ENCODE peak calls at places on chromosomes 2 and 18, in six cellular contexts. One of them, this sample, is unnamed.

GRCh38 chr2:31317387-31317786 is 83.4 kb downstream of the EHD3 start:
- DNase-seq in uterus: no peak
- DNase-seq in mesenchymal stem cell: no peak
- DNase-seq in esophagus squamous epithelium: no peak
- DNase-seq in gastrocnemius medialis: no peak
- DNase-seq in mammary epithelial cell: no peak
- DNase-seq in this sample: no peak

GRCh38 chr2:169928463-169928864 is 101.2 kb downstream of the UBR3 start:
- DNase-seq in uterus: no peak
- DNase-seq in mesenchymal stem cell: peak; percentile 62
- DNase-seq in esophagus squamous epithelium: no peak
- DNase-seq in gastrocnemius medialis: no peak
- DNase-seq in mammary epithelial cell: peak; percentile 5
- DNase-seq in this sample: peak; percentile 37

GRCh38 chr18:51188024-51188701 is 9.3 kb downstream of the MEX3C start:
- DNase-seq in uterus: no peak
- DNase-seq in mesenchymal stem cell: no peak
- DNase-seq in esophagus squamous epithelium: no peak
- DNase-seq in gastrocnemius medialis: no peak
- DNase-seq in mammary epithelial cell: peak; percentile 37
- DNase-seq in this sample: no peak

GRCh38 chr2:30708491-30709290 is 98.6 kb downstream of the CAPN13 start:
- DNase-seq in uterus: no peak
- DNase-seq in mesenchymal stem cell: no peak
- DNase-seq in esophagus squamous epithelium: no peak
- DNase-seq in gastrocnemius medialis: no peak
- DNase-seq in mammary epithelial cell: no peak
- DNase-seq in this sample: no peak

GRCh38 chr2:62144689-62145477 is 51.0 kb upstream of the B3GNT2 start:
- DNase-seq in uterus: no peak
- DNase-seq in mesenchymal stem cell: no peak
- DNase-seq in esophagus squamous epithelium: no peak
- DNase-seq in gastrocnemius medialis: no peak
- DNase-seq in mammary epithelial cell: no peak
- DNase-seq in this sample: no peak

GRCh38 chr2:172995323-172996244 is 80.1 kb upstream of the MAP3K20 start:
- DNase-seq in uterus: peak; percentile 55
- DNase-seq in mesenchymal stem cell: peak; percentile 93
- DNase-seq in esophagus squamous epithelium: no peak
- DNase-seq in gastrocnemius medialis: no peak
- DNase-seq in mammary epithelial cell: peak; percentile 78
- DNase-seq in this sample: no peak

GRCh38 chr2:122136071-122136470 is 380.6 kb downstream of the TSN start:
- DNase-seq in uterus: no peak
- DNase-seq in mesenchymal stem cell: no peak
- DNase-seq in esophagus squamous epithelium: no peak
- DNase-seq in gastrocnemius medialis: no peak
- DNase-seq in mammary epithelial cell: peak; percentile 9
- DNase-seq in this sample: no peak

GRCh38 chr18:49041677-49042570 is 91.2 kb upstream of the SMAD7 start:
- DNase-seq in uterus: peak; percentile 60
- DNase-seq in mesenchymal stem cell: peak; percentile 64
- DNase-seq in esophagus squamous epithelium: no peak
- DNase-seq in gastrocnemius medialis: peak; percentile 38
- DNase-seq in mammary epithelial cell: peak; percentile 40
- DNase-seq in this sample: peak; percentile 39

GRCh38 chr2:238494573-238494961 is 67.8 kb downstream of the ASB1 start:
- DNase-seq in uterus: no peak
- DNase-seq in mesenchymal stem cell: no peak
- DNase-seq in esophagus squamous epithelium: no peak
- DNase-seq in gastrocnemius medialis: no peak
- DNase-seq in mammary epithelial cell: no peak
- DNase-seq in this sample: no peak

GRCh38 chr2:174697267-174697666 is 67.0 kb downstream of the CHRNA1 start:
- DNase-seq in uterus: peak; percentile 28
- DNase-seq in mesenchymal stem cell: peak; percentile 75
- DNase-seq in esophagus squamous epithelium: no peak
- DNase-seq in gastrocnemius medialis: no peak
- DNase-seq in mammary epithelial cell: peak; percentile 40
- DNase-seq in this sample: peak; percentile 52

GRCh38 chr2:30267161-30267568 is 35.8 kb downstream of the LBH start:
- DNase-seq in uterus: no peak
- DNase-seq in mesenchymal stem cell: no peak
- DNase-seq in esophagus squamous epithelium: no peak
- DNase-seq in gastrocnemius medialis: no peak
- DNase-seq in mammary epithelial cell: no peak
- DNase-seq in this sample: no peak

GRCh38 chr2:54673501-54673998 is 49.9 kb upstream of the EML6 start:
- DNase-seq in uterus: peak; percentile 83
- DNase-seq in mesenchymal stem cell: no peak
- DNase-seq in esophagus squamous epithelium: no peak
- DNase-seq in gastrocnemius medialis: peak; percentile 75
- DNase-seq in mammary epithelial cell: peak; percentile 85
- DNase-seq in this sample: peak; percentile 27

GRCh38 chr2:238150686-238151085 is 8.1 kb upstream of the ERFE start:
- DNase-seq in uterus: no peak
- DNase-seq in mesenchymal stem cell: no peak
- DNase-seq in esophagus squamous epithelium: no peak
- DNase-seq in gastrocnemius medialis: no peak
- DNase-seq in mammary epithelial cell: no peak
- DNase-seq in this sample: no peak

GRCh38 chr2:72828840-72829507 is 3.1 kb upstream of the EXOC6B start:
- DNase-seq in uterus: no peak
- DNase-seq in mesenchymal stem cell: no peak
- DNase-seq in esophagus squamous epithelium: no peak
- DNase-seq in gastrocnemius medialis: no peak
- DNase-seq in mammary epithelial cell: no peak
- DNase-seq in this sample: no peak

GRCh38 chr18:27746241-27746640 is 430.7 kb downstream of the CDH2 start:
- DNase-seq in uterus: no peak
- DNase-seq in mesenchymal stem cell: no peak
- DNase-seq in esophagus squamous epithelium: no peak
- DNase-seq in gastrocnemius medialis: no peak
- DNase-seq in mammary epithelial cell: no peak
- DNase-seq in this sample: no peak

GRCh38 chr2:40256649-40257048 is 195.2 kb downstream of the SLC8A1 start:
- DNase-seq in uterus: no peak
- DNase-seq in mesenchymal stem cell: no peak
- DNase-seq in esophagus squamous epithelium: no peak
- DNase-seq in gastrocnemius medialis: no peak
- DNase-seq in mammary epithelial cell: peak; percentile 30
- DNase-seq in this sample: no peak

GRCh38 chr2:15713475-15713874 is 121.8 kb downstream of the DDX1 start:
- DNase-seq in uterus: no peak
- DNase-seq in mesenchymal stem cell: no peak
- DNase-seq in esophagus squamous epithelium: no peak
- DNase-seq in gastrocnemius medialis: no peak
- DNase-seq in mammary epithelial cell: no peak
- DNase-seq in this sample: no peak

GRCh38 chr2:173432049-173432754 is 77.5 kb downstream of the CDCA7 start:
- DNase-seq in uterus: no peak
- DNase-seq in mesenchymal stem cell: no peak
- DNase-seq in esophagus squamous epithelium: no peak
- DNase-seq in gastrocnemius medialis: no peak
- DNase-seq in mammary epithelial cell: no peak
- DNase-seq in this sample: no peak

GRCh38 chr2:238914648-238915015 is 66.7 kb downstream of the TWIST2 start:
- DNase-seq in uterus: peak; percentile 13
- DNase-seq in mesenchymal stem cell: peak; percentile 24
- DNase-seq in esophagus squamous epithelium: no peak
- DNase-seq in gastrocnemius medialis: no peak
- DNase-seq in mammary epithelial cell: peak; percentile 33
- DNase-seq in this sample: no peak

GRCh38 chr2:105797298-105797819 is 52.6 kb downstream of the NCK2 start:
- DNase-seq in uterus: peak; percentile 52
- DNase-seq in mesenchymal stem cell: peak; percentile 88
- DNase-seq in esophagus squamous epithelium: no peak
- DNase-seq in gastrocnemius medialis: no peak
- DNase-seq in mammary epithelial cell: peak; percentile 55
- DNase-seq in this sample: peak; percentile 49

GRCh38 chr2:224956706-224957105 is 85.6 kb downstream of the DOCK10 start:
- DNase-seq in uterus: no peak
- DNase-seq in mesenchymal stem cell: no peak
- DNase-seq in esophagus squamous epithelium: no peak
- DNase-seq in gastrocnemius medialis: no peak
- DNase-seq in mammary epithelial cell: no peak
- DNase-seq in this sample: no peak

GRCh38 chr2:125681976-125682805 is 973.8 kb upstream of the GYPC start:
- DNase-seq in uterus: no peak
- DNase-seq in mesenchymal stem cell: no peak
- DNase-seq in esophagus squamous epithelium: no peak
- DNase-seq in gastrocnemius medialis: no peak
- DNase-seq in mammary epithelial cell: no peak
- DNase-seq in this sample: no peak

GRCh38 chr18:76388891-76389423 is 106.1 kb downstream of the ZNF516 start:
- DNase-seq in uterus: peak; percentile 28
- DNase-seq in mesenchymal stem cell: no peak
- DNase-seq in esophagus squamous epithelium: no peak
- DNase-seq in gastrocnemius medialis: no peak
- DNase-seq in mammary epithelial cell: no peak
- DNase-seq in this sample: no peak

GRCh38 chr2:106825161-106825560 is 60.8 kb downstream of the ST6GAL2 start:
- DNase-seq in uterus: no peak
- DNase-seq in mesenchymal stem cell: no peak
- DNase-seq in esophagus squamous epithelium: no peak
- DNase-seq in gastrocnemius medialis: no peak
- DNase-seq in mammary epithelial cell: no peak
- DNase-seq in this sample: no peak

GRCh38 chr18:58562146-58562998 is 66.5 kb downstream of the ALPK2 start:
- DNase-seq in uterus: no peak
- DNase-seq in mesenchymal stem cell: no peak
- DNase-seq in esophagus squamous epithelium: no peak
- DNase-seq in gastrocnemius medialis: no peak
- DNase-seq in mammary epithelial cell: no peak
- DNase-seq in this sample: no peak

GRCh38 chr2:85767803-85768665 is 14.2 kb downstream of the ATOH8 start:
- DNase-seq in uterus: no peak
- DNase-seq in mesenchymal stem cell: no peak
- DNase-seq in esophagus squamous epithelium: no peak
- DNase-seq in gastrocnemius medialis: no peak
- DNase-seq in mammary epithelial cell: no peak
- DNase-seq in this sample: no peak
- H3K4me1 ChIP-seq in uterus: peaks cover 33% of the 10 kb centered on the region
- H3K4me1 ChIP-seq in mesenchymal stem cell: peaks cover 78% of the 10 kb centered on the region
- H3K4me1 ChIP-seq in esophagus squamous epithelium: peaks cover 90% of the 10 kb centered on the region
- H3K4me1 ChIP-seq in gastrocnemius medialis: peaks cover 80% of the 10 kb centered on the region
- H3K4me1 ChIP-seq in mammary epithelial cell: peaks cover 17% of the 10 kb centered on the region
- H3K4me1 ChIP-seq in this sample: no peaks in the 10 kb centered on the region

DNA sequence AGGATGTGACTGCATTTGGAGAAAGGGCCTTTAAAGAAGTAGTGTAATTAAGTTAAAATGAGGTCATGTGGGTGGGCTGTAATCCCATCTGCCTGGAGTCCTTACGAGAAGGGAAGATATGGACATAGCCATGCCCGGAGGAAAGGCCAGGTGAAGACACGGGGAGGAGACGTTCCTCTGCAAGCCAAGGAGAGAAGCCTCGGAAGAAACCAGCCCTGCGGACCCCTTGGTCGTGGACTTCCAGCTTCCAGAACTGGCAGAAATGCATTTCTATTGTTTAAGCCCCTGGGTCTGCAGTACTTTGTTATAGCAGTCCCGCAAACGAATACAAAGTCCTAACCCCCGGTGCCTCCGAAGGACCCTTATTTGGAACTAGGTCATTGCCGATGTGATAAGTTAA is 87.6 kb upstream of the TAF1B start:
- DNase-seq in uterus: no peak
- DNase-seq in mesenchymal stem cell: no peak
- DNase-seq in esophagus squamous epithelium: no peak
- DNase-seq in gastrocnemius medialis: no peak
- DNase-seq in mammary epithelial cell: no peak
- DNase-seq in this sample: no peak
- H3K4me1 ChIP-seq in uterus: no peaks in the 10 kb centered on the region
- H3K4me1 ChIP-seq in mesenchymal stem cell: peaks cover 37% of the 10 kb centered on the region
- H3K4me1 ChIP-seq in esophagus squamous epithelium: peaks cover 91% of the 10 kb centered on the region
- H3K4me1 ChIP-seq in gastrocnemius medialis: peaks cover 67% of the 10 kb centered on the region
- H3K4me1 ChIP-seq in mammary epithelial cell: peaks cover 45% of the 10 kb centered on the region
- H3K4me1 ChIP-seq in this sample: peaks cover 37% of the 10 kb centered on the region

GRCh38 chr18:79195716-79196683 is 126.8 kb downstream of the ATP9B start:
- DNase-seq in uterus: no peak
- DNase-seq in mesenchymal stem cell: no peak
- DNase-seq in esophagus squamous epithelium: no peak
- DNase-seq in gastrocnemius medialis: no peak
- DNase-seq in mammary epithelial cell: no peak
- DNase-seq in this sample: no peak

GRCh38 chr18:79193826-79194225 is 124.6 kb downstream of the ATP9B start:
- DNase-seq in uterus: no peak
- DNase-seq in mesenchymal stem cell: no peak
- DNase-seq in esophagus squamous epithelium: no peak
- DNase-seq in gastrocnemius medialis: no peak
- DNase-seq in mammary epithelial cell: no peak
- DNase-seq in this sample: no peak

GRCh38 chr18:79200546-79201268 is 131.5 kb downstream of the ATP9B start:
- DNase-seq in uterus: no peak
- DNase-seq in mesenchymal stem cell: peak; percentile 25
- DNase-seq in esophagus squamous epithelium: peak; percentile 71
- DNase-seq in gastrocnemius medialis: no peak
- DNase-seq in mammary epithelial cell: peak; percentile 18
- DNase-seq in this sample: no peak

GRCh38 chr18:79199691-79200374 is 130.6 kb downstream of the ATP9B start:
- DNase-seq in uterus: no peak
- DNase-seq in mesenchymal stem cell: peak; percentile 31
- DNase-seq in esophagus squamous epithelium: no peak
- DNase-seq in gastrocnemius medialis: no peak
- DNase-seq in mammary epithelial cell: peak; percentile 76
- DNase-seq in this sample: no peak

GRCh38 chr18:79197531-79197930 is 128.3 kb downstream of the ATP9B start:
- DNase-seq in uterus: no peak
- DNase-seq in mesenchymal stem cell: no peak
- DNase-seq in esophagus squamous epithelium: no peak
- DNase-seq in gastrocnemius medialis: no peak
- DNase-seq in mammary epithelial cell: no peak
- DNase-seq in this sample: no peak
- H3K4me1 ChIP-seq in uterus: no peaks in the 10 kb centered on the region
- H3K4me1 ChIP-seq in mesenchymal stem cell: peaks cover 1% of the 10 kb centered on the region
- H3K4me1 ChIP-seq in esophagus squamous epithelium: no peaks in the 10 kb centered on the region
- H3K4me1 ChIP-seq in gastrocnemius medialis: peaks cover 15% of the 10 kb centered on the region
- H3K4me1 ChIP-seq in mammary epithelial cell: peaks cover 24% of the 10 kb centered on the region
- H3K4me1 ChIP-seq in this sample: no peaks in the 10 kb centered on the region

DNA sequence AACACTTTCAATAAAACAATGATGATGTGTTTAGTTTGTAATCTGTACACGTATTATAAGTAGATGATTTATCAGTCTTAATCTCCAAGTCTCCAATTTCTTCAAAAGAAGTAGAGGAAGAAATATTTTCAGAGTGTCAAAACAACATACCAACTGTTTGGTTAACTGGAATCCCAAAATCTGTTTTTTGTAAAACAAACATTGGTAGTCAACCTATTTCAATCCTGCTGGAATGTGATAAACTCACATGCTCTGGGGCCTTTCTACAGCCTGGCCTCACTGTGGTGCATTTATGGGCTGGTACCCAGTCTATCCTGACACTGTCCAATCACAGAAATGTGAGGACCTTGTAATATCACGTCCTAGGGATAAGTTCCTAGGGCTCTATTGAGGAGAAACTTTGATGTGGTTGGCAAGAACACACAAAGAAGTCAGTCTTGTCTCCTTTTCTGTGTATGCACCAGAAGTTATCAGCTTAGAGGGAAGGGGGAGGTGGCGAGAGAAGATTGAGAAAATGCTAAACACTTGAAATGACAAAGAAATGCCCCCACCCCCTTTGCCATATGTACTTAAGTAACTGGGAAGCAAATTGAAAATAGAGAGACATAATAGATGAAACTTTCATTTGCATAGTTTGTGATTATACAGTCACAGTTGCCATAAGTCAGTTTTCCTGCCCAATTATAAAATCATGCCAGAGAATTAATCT is 47.1 kb downstream of the PRKRA start:
- DNase-seq in uterus: no peak
- DNase-seq in mesenchymal stem cell: no peak
- DNase-seq in esophagus squamous epithelium: no peak
- DNase-seq in gastrocnemius medialis: no peak
- DNase-seq in mammary epithelial cell: no peak
- DNase-seq in this sample: no peak
- H3K4me1 ChIP-seq in uterus: no peaks in the 10 kb centered on the region
- H3K4me1 ChIP-seq in mesenchymal stem cell: peaks cover 2% of the 10 kb centered on the region
- H3K4me1 ChIP-seq in esophagus squamous epithelium: no peaks in the 10 kb centered on the region
- H3K4me1 ChIP-seq in gastrocnemius medialis: no peaks in the 10 kb centered on the region
- H3K4me1 ChIP-seq in mammary epithelial cell: no peaks in the 10 kb centered on the region
- H3K4me1 ChIP-seq in this sample: no peaks in the 10 kb centered on the region